ENCODE peak calls at places on chromosomes 5 and 9, in ten cellular contexts. C is fibroblast of the aortic adventitia, N is colonic mucosa, R is tibial nerve, T is Peyer's patch, W is chondrocyte, X is astrocyte of the spinal cord, U is kidney epithelial cell, O is cardiac muscle cell, L is neural progenitor cell. S is an unnamed sample.

GRCh38 chr9:8052991-8053390 is 253.4 kb upstream of the DMAC1 start:
- DNase-seq in R (no peak), N (no peak), L (no peak), C (no peak), O (no peak), T (no peak), X (no peak), U (no peak), W (no peak), S (no peak)

GRCh38 chr5:32840606-32841005 is 129.5 kb downstream of the NPR3 start:
- DNase-seq in L (no peak), N (no peak), R (no peak), O (no peak), X (no peak), C (no peak), T (no peak), W (no peak), U (no peak), S (no peak)

GRCh38 chr9:445033-445432 is 230.4 kb downstream of the DOCK8 start:
- DNase-seq in N (no peak), C (peak), L (no peak), W (no peak), X (peak), R (no peak), T (no peak), U (peak), O (peak), S (no peak)

GRCh38 chr5:63262191-63262981 is 683.8 kb downstream of the LRRC70 start:
- DNase-seq in N (no peak), T (no peak), L (no peak), X (peak), W (no peak), U (peak), R (no peak), O (no peak), C (peak), S (no peak)

GRCh38 chr5:173240091-173241050 is 5.4 kb upstream of the NKX2-5 start:
- DNase-seq in C (no peak), X (no peak), U (no peak), W (no peak), N (no peak), T (no peak), R (no peak), L (peak), O (peak), S (no peak)

GRCh38 chr9:76642074-76642473 is 122.2 kb upstream of the PCA3 start:
- DNase-seq in W (no peak), O (no peak), N (no peak), L (no peak), T (no peak), R (no peak), C (no peak), U (no peak), X (no peak), S (no peak)

GRCh38 chr9:80177949-80178480 is 606.2 kb downstream of the TLE4 start:
- DNase-seq in N (no peak), R (no peak), L (no peak), T (no peak), O (no peak), X (peak), W (no peak), C (no peak), U (no peak), S (no peak)

GRCh38 chr9:73152953-73153352 is 1.3 kb downstream of the ANXA1 start:
- DNase-seq in T (no peak), W (no peak), R (no peak), U (no peak), N (no peak), L (no peak), X (no peak), C (peak), O (no peak), S (no peak)

GRCh38 chr5:110687485-110687884 is 39.0 kb downstream of the TMEM232 start:
- DNase-seq in O (no peak), R (no peak), C (no peak), L (no peak), N (no peak), X (no peak), W (no peak), T (no peak), U (no peak), S (no peak)

GRCh38 chr9:128022886-128023285 is 42.1 kb upstream of the EEIG1 start:
- DNase-seq in X (no peak), T (no peak), W (no peak), O (no peak), R (no peak), U (no peak), C (peak), L (no peak), N (no peak), S (no peak)

GRCh38 chr5:85049020-85049419 is 664.3 kb upstream of the EDIL3 start:
- DNase-seq in O (peak), X (peak), L (peak), R (no peak), U (peak), N (no peak), C (peak), W (no peak), T (no peak), S (no peak)

GRCh38 chr5:26121343-26121742 is 917.0 kb downstream of the CDH9 start:
- DNase-seq in R (peak), X (no peak), T (no peak), C (no peak), W (no peak), U (no peak), L (peak), O (peak), N (no peak), S (no peak)

GRCh38 chr9:27622688-27623340 is 49.5 kb upstream of the C9orf72 start:
- DNase-seq in C (no peak), O (no peak), N (no peak), T (no peak), W (no peak), X (no peak), R (no peak), L (no peak), U (no peak), S (no peak)

GRCh38 chr9:36328798-36329411 is 70.7 kb upstream of the GNE start:
- DNase-seq in W (no peak), C (peak), R (peak), N (peak), U (peak), T (no peak), O (peak), X (peak), L (peak), S (peak)

GRCh38 chr9:76692448-76693129 is 71.6 kb upstream of the PCA3 start:
- DNase-seq in N (no peak), T (no peak), X (no peak), W (no peak), R (no peak), U (no peak), L (no peak), C (no peak), O (no peak), S (no peak)

DNA sequence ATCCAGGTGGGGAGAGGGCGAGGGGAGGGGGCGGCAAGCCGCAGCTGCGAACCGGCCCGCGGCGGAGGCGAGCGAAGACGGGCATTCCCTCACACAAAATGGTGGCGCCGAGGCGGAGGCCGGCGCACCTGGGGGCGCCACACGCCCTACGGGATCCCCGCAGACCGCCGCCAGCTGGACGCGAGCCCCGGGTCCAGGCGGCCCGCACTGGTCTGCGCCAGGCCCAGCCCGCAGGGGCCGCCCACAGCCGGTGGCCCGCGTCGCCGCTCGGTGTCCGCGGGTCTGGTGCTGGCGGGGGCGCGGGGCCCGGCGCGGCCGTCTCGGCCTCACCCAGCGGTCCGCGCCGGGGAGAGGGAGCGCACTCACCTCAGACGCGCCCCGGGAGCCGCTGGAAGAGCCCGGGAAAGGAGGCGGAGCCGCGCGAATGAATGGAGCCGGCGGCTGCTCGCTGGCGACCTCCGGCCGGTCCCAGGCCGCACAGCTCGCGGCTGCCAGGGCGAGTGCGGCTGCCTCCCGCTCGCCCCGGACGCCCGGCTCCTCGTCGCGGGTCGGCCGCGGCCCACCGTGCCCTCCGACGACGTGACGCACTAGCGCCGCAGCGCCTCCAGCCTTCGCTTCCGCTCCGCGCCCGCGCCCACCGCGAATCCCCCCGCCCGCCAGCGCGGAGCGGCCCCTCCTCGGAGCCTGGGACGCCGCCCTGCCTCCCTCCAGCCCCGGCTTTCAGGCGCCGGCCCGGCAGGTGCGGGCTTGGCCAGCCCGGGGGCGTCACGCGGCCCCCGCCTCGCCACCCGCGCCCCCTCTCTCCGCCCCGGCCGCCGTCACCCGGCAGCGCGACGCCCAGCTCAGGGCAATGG is at the start of gene FAM169A:
- DNase-seq in X (peak), R (no peak), N (peak), O (peak), W (no peak), C (peak), U (no peak), T (peak), L (peak), S (peak)
- TF ChIP-seq CTCF in X (no peak), R (no peak), N (no peak), O (no peak), W (no peak), C (no peak), U (no peak), T (no peak), L (no peak), S (no peak)

DNA sequence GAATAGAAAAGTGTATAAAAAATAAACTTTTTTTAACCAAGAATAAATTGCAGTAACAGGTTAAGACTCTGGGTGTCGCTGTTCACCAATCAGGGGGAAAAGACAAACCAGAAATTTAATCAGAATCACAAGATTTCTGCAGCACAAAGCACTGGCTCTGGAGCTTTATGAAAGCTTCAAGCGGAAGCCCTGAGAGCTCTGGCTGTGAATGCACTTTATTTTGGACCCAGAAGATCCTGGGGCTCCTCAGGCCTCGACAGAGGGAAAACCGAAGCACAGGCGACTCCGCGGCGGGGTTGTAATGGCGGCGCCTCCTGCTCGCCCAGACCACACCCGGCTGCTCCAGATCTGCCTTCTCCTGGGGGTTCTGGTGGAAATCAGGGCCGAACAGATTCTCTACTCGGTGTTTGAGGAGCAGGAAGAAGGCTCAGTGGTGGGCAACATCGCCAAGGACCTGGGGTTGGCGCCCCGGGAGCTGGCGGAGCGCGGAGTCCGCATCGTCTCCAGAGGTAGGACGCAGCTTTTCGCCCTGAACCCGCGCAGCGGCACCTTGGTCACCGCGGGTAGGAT is at the start of gene PCDHGA4:
- DNase-seq in T (no peak), U (no peak), X (no peak), W (no peak), L (no peak), R (no peak), O (no peak), C (peak), N (no peak), S (no peak)
- TF ChIP-seq CTCF in T (no peak), U (peak), X (peak), W (peak), L (peak), R (no peak), O (peak), C (peak), N (no peak), S (peak)

GRCh38 chr5:1502046-1502736 is 21.6 kb downstream of the LPCAT1 start:
- DNase-seq in U (no peak), X (no peak), C (no peak), R (no peak), O (no peak), N (peak), W (no peak), L (no peak), T (no peak), S (no peak)

GRCh38 chr5:1504617-1505016 is 19.1 kb downstream of the LPCAT1 start:
- DNase-seq in O (no peak), L (no peak), U (no peak), T (no peak), X (no peak), W (no peak), N (no peak), C (no peak), R (no peak), S (no peak)

GRCh38 chr5:1502737-1503120 is 21.0 kb downstream of the LPCAT1 start:
- DNase-seq in U (no peak), W (no peak), T (no peak), C (no peak), N (no peak), O (no peak), X (no peak), R (no peak), L (no peak), S (no peak)

GRCh38 chr5:1504244-1504595 is 19.5 kb downstream of the LPCAT1 start:
- DNase-seq in X (no peak), T (no peak), R (no peak), L (no peak), O (no peak), N (no peak), U (no peak), C (no peak), W (no peak), S (no peak)

GRCh38 chr5:1503301-1504243 is 20.2 kb downstream of the LPCAT1 start:
- DNase-seq in N (no peak), T (no peak), C (peak), R (peak), O (no peak), W (no peak), U (no peak), L (no peak), X (no peak), S (no peak)
- TF ChIP-seq CTCF in N (no peak), T (no peak), C (no peak), R (no peak), O (peak), W (peak), U (no peak), L (peak), X (peak), S (no peak)

GRCh38 chr5:177336112-177336511 is 15.4 kb downstream of the LMAN2 start:
- DNase-seq in N (no peak), R (no peak), C (no peak), W (no peak), U (no peak), X (no peak), L (peak), O (peak), T (peak), S (no peak)
- TF ChIP-seq CTCF in N (peak), R (no peak), C (no peak), W (peak), U (peak), X (peak), L (peak), O (peak), T (peak), S (peak)

DNA sequence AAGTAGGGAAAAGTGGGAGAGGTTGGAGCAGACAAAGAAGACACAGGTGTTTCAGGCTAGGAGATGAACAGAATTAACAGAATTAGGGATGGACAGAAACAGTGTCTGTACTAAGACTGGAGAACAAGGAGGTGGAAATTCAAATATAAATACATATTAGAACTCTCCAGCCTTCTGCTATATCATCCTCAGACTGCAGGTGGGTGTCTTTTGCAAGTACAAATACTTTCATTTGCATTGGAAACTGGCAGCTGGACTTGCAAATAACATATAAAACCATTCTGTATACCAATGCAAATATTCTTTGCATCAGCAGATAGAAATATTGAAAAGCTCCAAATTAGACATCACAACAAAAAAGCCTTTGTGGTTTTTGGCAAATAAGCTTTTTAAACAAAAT is 335.4 kb downstream of the ZNF608 start:
- DNase-seq in U (no peak), W (no peak), N (no peak), O (no peak), C (peak), X (peak), R (no peak), L (no peak), T (no peak), S (no peak)
- TF ChIP-seq CTCF in U (no peak), W (peak), N (no peak), O (no peak), C (peak), X (no peak), R (no peak), L (no peak), T (no peak), S (peak)

GRCh38 chr5:10602031-10602806 is 38.3 kb downstream of the ANKRD33B start:
- DNase-seq in U (no peak), T (no peak), O (no peak), R (no peak), X (no peak), L (no peak), N (no peak), C (no peak), W (no peak), S (no peak)

GRCh38 chr5:10599828-10600227 is 36.0 kb downstream of the ANKRD33B start:
- DNase-seq in X (peak), C (peak), N (no peak), U (no peak), L (no peak), O (no peak), W (no peak), T (no peak), R (no peak), S (no peak)

GRCh38 chr5:10601246-10602030 is 37.6 kb downstream of the ANKRD33B start:
- DNase-seq in U (peak), T (peak), C (peak), R (peak), O (peak), N (peak), L (no peak), W (no peak), X (peak), S (no peak)

GRCh38 chr5:10599113-10599512 is 35.2 kb downstream of the ANKRD33B start:
- DNase-seq in T (no peak), W (no peak), X (no peak), N (no peak), L (no peak), O (no peak), C (no peak), R (no peak), U (no peak), S (no peak)

GRCh38 chr5:10600629-10601245 is 36.9 kb downstream of the ANKRD33B start:
- DNase-seq in O (no peak), L (no peak), U (no peak), W (no peak), R (no peak), T (no peak), X (peak), N (no peak), C (no peak), S (no peak)
- TF ChIP-seq CTCF in O (no peak), L (no peak), U (peak), W (peak), R (no peak), T (no peak), X (no peak), N (no peak), C (no peak), S (no peak)

DNA sequence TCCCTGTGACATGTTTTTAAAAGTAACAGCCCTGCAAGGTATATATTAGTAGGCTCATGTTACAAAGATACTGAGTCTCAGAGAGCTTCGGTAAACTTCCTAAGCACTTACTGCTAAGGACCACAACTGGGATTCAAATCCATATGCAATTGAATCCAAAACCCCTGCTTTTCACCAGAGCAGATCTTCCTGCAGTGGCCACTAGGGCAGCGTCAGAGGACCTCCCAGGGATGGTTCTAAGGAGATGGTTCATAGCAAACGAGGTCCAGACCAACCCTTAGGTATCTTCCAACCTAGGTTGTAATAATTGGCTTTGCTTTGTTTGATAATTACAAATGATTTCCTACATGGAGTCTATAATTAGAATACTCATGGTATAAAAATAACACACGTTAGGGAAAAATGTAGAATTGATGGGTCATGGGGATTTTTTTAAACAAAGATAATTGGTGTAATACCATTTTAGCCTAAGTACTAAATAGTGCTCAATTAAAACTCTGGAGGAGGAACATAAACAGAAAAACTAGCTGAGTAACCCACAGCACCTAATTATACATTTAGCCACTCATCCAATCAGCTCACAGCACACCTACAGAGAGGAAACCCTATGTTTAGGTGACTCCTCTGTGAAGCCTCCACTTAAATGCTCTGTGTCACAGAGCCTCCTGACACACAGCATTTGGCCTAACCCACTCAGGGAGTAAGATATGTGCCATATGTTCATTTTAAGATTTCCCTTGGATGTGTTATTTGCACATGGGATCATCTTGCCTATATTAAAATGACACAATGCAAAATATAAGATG is 10.0 kb upstream of the CAST start:
- DNase-seq in L (no peak), U (no peak), T (no peak), X (no peak), R (no peak), N (no peak), W (no peak), O (no peak), C (no peak), S (no peak)
- TF ChIP-seq CTCF in L (peak), U (peak), T (peak), X (peak), R (no peak), N (no peak), W (peak), O (peak), C (peak), S (peak)

GRCh38 chr9:34690983-34691382 is at the start of gene CCL19:
- DNase-seq in U (no peak), X (no peak), L (no peak), T (no peak), R (no peak), W (peak), C (no peak), O (no peak), N (no peak), S (no peak)

GRCh38 chr9:34688329-34689161 is 2.5 kb downstream of the CCL19 start:
- DNase-seq in N (no peak), L (no peak), X (no peak), T (no peak), R (no peak), C (no peak), U (no peak), O (no peak), W (peak), S (no peak)

GRCh38 chr9:34693560-34693959 is 2.5 kb upstream of the CCL19 start:
- DNase-seq in R (no peak), T (no peak), O (no peak), W (no peak), L (no peak), X (no peak), N (no peak), U (no peak), C (no peak), S (no peak)

GRCh38 chr9:34689512-34689911 is 1.6 kb downstream of the CCL19 start:
- DNase-seq in R (no peak), O (no peak), U (no peak), N (no peak), C (no peak), L (no peak), X (no peak), W (peak), T (no peak), S (no peak)

DNA sequence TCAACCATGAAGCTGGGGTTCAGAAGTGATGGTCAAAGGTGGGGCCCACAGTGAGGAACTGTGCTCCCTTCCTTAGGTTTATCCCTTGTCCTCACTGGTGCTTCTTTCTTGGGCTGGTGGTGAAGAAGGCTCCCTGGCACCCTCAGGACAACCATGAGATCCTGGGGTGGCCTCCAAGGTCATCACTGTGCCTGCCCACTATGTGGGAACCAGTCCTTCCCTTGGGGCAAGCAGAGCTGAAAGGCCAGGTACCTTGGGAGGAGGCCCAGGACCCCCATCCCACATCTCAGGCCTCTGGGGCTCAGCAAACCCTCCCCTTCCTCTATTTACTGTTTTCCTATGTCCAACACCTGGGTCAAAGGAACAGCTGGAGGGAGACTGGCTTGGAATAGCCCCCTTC is 480 bp upstream of the CCL19 start:
- DNase-seq in N (no peak), L (no peak), R (no peak), C (no peak), X (no peak), T (no peak), O (no peak), U (no peak), W (peak), S (no peak)
- TF ChIP-seq CTCF in N (no peak), L (no peak), R (no peak), C (no peak), X (no peak), T (no peak), O (no peak), U (no peak), W (no peak), S (no peak)